ENCODE peak calls at places on chromosomes 6 and 20, in nine cellular contexts. R, T, V, L, P, M, S, Y and X are unnamed samples.

GRCh38 chr6:16420715-16421461 is 182.5 kb downstream of the GMPR start:
- DNase-seq in V (no peak), R (no peak), P (no peak), M (no peak), S (peak; percentile 97), L (no peak), T (no peak), Y (no peak), X (peak; percentile 22)

GRCh38 chr6:72828904-72829303 is 207.0 kb downstream of the KCNQ5 start:
- DNase-seq in Y (no peak), V (no peak), P (no peak), S (no peak), R (no peak), T (no peak), L (no peak), M (no peak), X (no peak)

GRCh38 chr6:103707596-103708325 is 1152.0 kb downstream of the HACE1 start:
- DNase-seq in R (no peak), L (no peak), P (no peak), S (no peak), V (no peak), Y (no peak), M (no peak), T (no peak), X (no peak)

GRCh38 chr6:5279891-5280338 is 18.6 kb downstream of the FARS2 start:
- DNase-seq in R (no peak), M (no peak), T (no peak), L (no peak), Y (no peak), S (no peak), V (no peak), P (no peak), X (no peak)

GRCh38 chr6:134722996-134723871 is 226.7 kb downstream of the ALDH8A1 start:
- DNase-seq in M (no peak), V (peak; percentile 28), P (no peak), R (no peak), S (no peak), L (peak; percentile 10), T (no peak), Y (no peak), X (no peak)

GRCh38 chr20:53828673-53829085 is 235.0 kb upstream of the ZNF217 start:
- DNase-seq in M (no peak), L (peak; percentile 84), Y (peak; percentile 57), P (peak; percentile 29), S (no peak), V (peak; percentile 96), T (no peak), R (no peak), X (peak; percentile 76)

GRCh38 chr6:53244532-53244931 is 95.9 kb upstream of the GCM1 start:
- DNase-seq in S (no peak), Y (no peak), T (no peak), M (no peak), L (no peak), P (no peak), R (no peak), V (no peak), X (peak; percentile 30)

GRCh38 chr6:167392631-167393301 is 67.9 kb downstream of the TTLL2 start:
- DNase-seq in P (no peak), V (peak; percentile 6), R (no peak), Y (no peak), T (no peak), M (no peak), S (no peak), L (no peak), X (no peak)

GRCh38 chr20:50379049-50379990 is 130.9 kb upstream of the PTPN1 start:
- DNase-seq in S (no peak), M (no peak), R (no peak), P (no peak), V (peak; percentile 78), Y (no peak), L (no peak), T (no peak), X (peak; percentile 91)

DNA sequence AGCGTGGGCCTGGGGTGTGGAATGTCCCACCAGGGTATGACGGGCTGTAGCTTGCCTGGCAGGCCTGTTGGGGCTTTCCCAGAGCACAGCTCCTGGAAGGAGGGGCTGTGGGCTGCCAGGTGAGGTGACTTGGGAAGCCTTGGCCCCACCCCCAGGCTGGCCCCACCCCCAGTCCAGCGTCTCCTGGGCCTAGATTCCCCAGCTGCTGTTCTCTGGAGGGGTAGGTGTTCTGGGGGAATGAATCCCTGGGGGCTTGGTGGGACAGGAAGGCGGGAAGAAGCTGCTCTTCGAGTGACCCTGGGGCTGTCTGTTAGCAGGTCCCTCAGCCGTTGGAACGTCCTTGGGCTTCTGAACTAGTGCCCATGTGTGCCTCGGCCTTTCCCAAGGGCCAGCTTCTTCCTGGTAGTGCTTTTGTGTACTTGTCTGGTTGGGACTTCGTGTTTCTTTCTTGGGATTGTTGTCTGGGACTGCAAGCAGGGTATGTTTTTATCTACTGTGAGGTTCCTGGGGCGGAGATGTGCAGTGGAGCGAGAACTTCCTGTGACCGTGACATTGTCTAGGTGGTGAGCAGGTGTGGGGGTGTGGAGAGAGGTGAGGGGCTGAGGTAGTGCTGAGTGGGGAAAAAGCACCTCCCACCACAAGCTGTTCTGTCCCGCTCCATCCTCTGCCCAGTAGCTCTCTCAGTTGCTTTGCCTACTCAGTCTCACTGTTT is 1.4 kb upstream of the DDR1 start:
- DNase-seq in M (no peak), T (peak; percentile 86), L (peak; percentile 21), P (peak; percentile 54), V (no peak), R (no peak), S (peak; percentile 59), Y (peak; percentile 66), X (no peak)
- TF ChIP-seq MAX in M (peak; percentile 27), T (no peak), L (no peak), P (no peak), V (no peak), R (no peak), S (peak; percentile 36), Y (no peak), X (no peak)

DNA sequence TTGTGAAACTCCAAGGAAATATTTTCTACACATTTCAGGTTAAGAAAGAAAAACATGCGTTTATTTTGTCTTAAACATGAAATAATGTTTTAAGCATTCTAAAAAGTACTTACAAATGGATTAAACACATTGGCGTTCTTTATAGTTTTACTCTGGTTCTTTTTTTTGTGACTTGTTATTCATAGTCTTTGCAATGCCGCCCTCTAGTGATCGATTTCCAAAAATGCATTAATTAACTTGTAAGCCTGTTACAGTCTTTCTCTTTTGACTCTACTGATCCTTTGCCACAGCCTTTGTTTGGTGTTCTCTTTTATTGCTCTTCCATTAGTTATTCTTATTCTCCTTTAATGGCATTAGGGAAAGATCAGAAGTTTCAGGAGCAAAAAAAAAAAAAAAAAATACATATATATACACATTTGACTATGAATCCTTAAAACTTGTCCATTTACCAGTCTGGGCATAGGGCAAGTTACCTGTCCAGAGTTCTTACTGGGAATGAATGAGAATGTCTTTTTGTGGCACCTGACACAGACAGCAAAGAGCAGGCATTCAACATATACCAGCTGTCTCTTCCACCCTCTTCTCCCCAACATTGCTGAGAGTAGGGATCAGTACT is 59.9 kb downstream of the MACROD2 start:
- DNase-seq in Y (peak; percentile 9), T (no peak), V (peak; percentile 68), S (no peak), M (peak; percentile 77), L (peak; percentile 76), R (no peak), P (peak; percentile 48), X (peak; percentile 71)
- TF ChIP-seq CTCF in Y (peak; percentile 22), T (peak; percentile 30), V (peak; percentile 37), S (peak; percentile 59), M (peak; percentile 78), L (peak; percentile 92), R (no peak), P (peak; percentile 77), X (peak; percentile 32)

GRCh38 chr6:9761220-9761619 is 653.7 kb downstream of the TFAP2A start:
- DNase-seq in L (no peak), M (no peak), T (no peak), P (no peak), V (no peak), S (no peak), R (no peak), Y (no peak), X (no peak)
- TF ChIP-seq MAX in L (no peak), M (no peak), T (no peak), P (no peak), V (no peak), S (no peak), R (no peak), Y (no peak), X (no peak)

GRCh38 chr20:61560361-61560853 is 308.3 kb downstream of the CDH4 start:
- DNase-seq in Y (peak; percentile 62), P (no peak), M (no peak), V (no peak), T (peak; percentile 80), R (peak; percentile 25), S (no peak), L (peak; percentile 42), X (no peak)
- TF ChIP-seq CTCF in Y (peak; percentile 66), P (peak; percentile 49), M (peak; percentile 31), V (no peak), T (peak; percentile 37), R (peak; percentile 69), S (no peak), L (no peak), X (no peak)